ENCODE peak calls at places on chromosome 16, in four cellular contexts. A, Z, W and X are unnamed samples.

GRCh38 chr16:51184702-51185433 is 33.8 kb upstream of the SALL1 start:
- DNase-seq in W (no peak), Z (no peak), A (no peak), X (no peak)

GRCh38 chr16:55478827-55479559 is at the start of gene MMP2:
- DNase-seq in W (no peak), Z (no peak), A (no peak), X (no peak)

GRCh38 chr16:57281791-57282190 is 2.7 kb downstream of the PLLP start:
- DNase-seq in W (no peak), A (no peak), Z (no peak), X (no peak)

GRCh38 chr16:55685973-55686372 is 30.2 kb downstream of the SLC6A2 start:
- DNase-seq in W (no peak), Z (no peak), A (no peak), X (no peak)

GRCh38 chr16:31010539-31010938 is at the start of gene STX1B:
- DNase-seq in Z (peak), W (peak), A (peak), X (peak)

GRCh38 chr16:81585785-81586184 is 141.2 kb downstream of the CMIP start:
- DNase-seq in Z (no peak), A (no peak), W (no peak), X (no peak)

GRCh38 chr16:52451971-52452421 is 94.9 kb downstream of the TOX3 start:
- DNase-seq in A (no peak), Z (no peak), W (no peak), X (no peak)

GRCh38 chr16:22977294-22977697 is 163.3 kb downstream of the HS3ST2 start:
- DNase-seq in A (no peak), W (no peak), Z (no peak), X (no peak)